ENCODE peak calls at places on chromosomes 12 and 14, in six cellular contexts. One of them, this sample, is unnamed.

GRCh38 chr14:87108726-87109125 is 884.3 kb downstream of the GALC start:
- DNase-seq in psoas muscle: no peak
- DNase-seq in H7: no peak
- DNase-seq in Caco-2: no peak
- DNase-seq in CD8-positive, alpha-beta memory T cell: no peak
- DNase-seq in AG10803: peak
- DNase-seq in this sample: peak

GRCh38 chr12:99436584-99436983 is 211.0 kb upstream of the GARIN6 start:
- DNase-seq in psoas muscle: no peak
- DNase-seq in H7: no peak
- DNase-seq in Caco-2: no peak
- DNase-seq in CD8-positive, alpha-beta memory T cell: no peak
- DNase-seq in AG10803: no peak
- DNase-seq in this sample: no peak

GRCh38 chr14:96297000-96297399 is 41.0 kb downstream of the BDKRB1 start:
- DNase-seq in psoas muscle: no peak
- DNase-seq in H7: no peak
- DNase-seq in Caco-2: no peak
- DNase-seq in CD8-positive, alpha-beta memory T cell: no peak
- DNase-seq in AG10803: peak
- DNase-seq in this sample: peak

GRCh38 chr12:93614917-93615596 is 42.6 kb downstream of the SOCS2 start:
- DNase-seq in psoas muscle: no peak
- DNase-seq in H7: no peak
- DNase-seq in Caco-2: peak
- DNase-seq in CD8-positive, alpha-beta memory T cell: no peak
- DNase-seq in AG10803: peak
- DNase-seq in this sample: no peak

GRCh38 chr14:36981832-36982528 is 190.4 kb downstream of the SLC25A21 start:
- DNase-seq in psoas muscle: no peak
- DNase-seq in H7: no peak
- DNase-seq in Caco-2: no peak
- DNase-seq in CD8-positive, alpha-beta memory T cell: no peak
- DNase-seq in AG10803: peak
- DNase-seq in this sample: no peak

GRCh38 chr12:130715996-130716917 is at the start of gene RIMBP2:
- DNase-seq in psoas muscle: no peak
- DNase-seq in H7: peak
- DNase-seq in Caco-2: no peak
- DNase-seq in CD8-positive, alpha-beta memory T cell: no peak
- DNase-seq in AG10803: peak
- DNase-seq in this sample: peak

GRCh38 chr12:6336079-6336858 is 5.6 kb downstream of the TNFRSF1A start:
- DNase-seq in psoas muscle: peak
- DNase-seq in H7: peak
- DNase-seq in Caco-2: peak
- DNase-seq in CD8-positive, alpha-beta memory T cell: peak
- DNase-seq in AG10803: peak
- DNase-seq in this sample: peak

GRCh38 chr14:49892301-49892635 is 614 bp upstream of the ARF6 start:
- DNase-seq in psoas muscle: no peak
- DNase-seq in H7: no peak
- DNase-seq in Caco-2: no peak
- DNase-seq in CD8-positive, alpha-beta memory T cell: peak
- DNase-seq in AG10803: peak
- DNase-seq in this sample: peak

GRCh38 chr12:116937640-116938039 is 26.9 kb downstream of the FBXW8 start:
- DNase-seq in psoas muscle: no peak
- DNase-seq in H7: no peak
- DNase-seq in Caco-2: no peak
- DNase-seq in CD8-positive, alpha-beta memory T cell: no peak
- DNase-seq in AG10803: no peak
- DNase-seq in this sample: no peak
- H3K4me3 ChIP-seq in psoas muscle: no peak
- H3K4me3 ChIP-seq in H7: no peak
- H3K4me3 ChIP-seq in Caco-2: no peak
- H3K4me3 ChIP-seq in CD8-positive, alpha-beta memory T cell: no peak
- H3K4me3 ChIP-seq in AG10803: no peak
- H3K4me3 ChIP-seq in this sample: no peak

GRCh38 chr12:78293039-78293686 is 462.5 kb downstream of the NAV3 start:
- DNase-seq in psoas muscle: no peak
- DNase-seq in H7: no peak
- DNase-seq in Caco-2: peak
- DNase-seq in CD8-positive, alpha-beta memory T cell: no peak
- DNase-seq in AG10803: peak
- DNase-seq in this sample: peak

DNA sequence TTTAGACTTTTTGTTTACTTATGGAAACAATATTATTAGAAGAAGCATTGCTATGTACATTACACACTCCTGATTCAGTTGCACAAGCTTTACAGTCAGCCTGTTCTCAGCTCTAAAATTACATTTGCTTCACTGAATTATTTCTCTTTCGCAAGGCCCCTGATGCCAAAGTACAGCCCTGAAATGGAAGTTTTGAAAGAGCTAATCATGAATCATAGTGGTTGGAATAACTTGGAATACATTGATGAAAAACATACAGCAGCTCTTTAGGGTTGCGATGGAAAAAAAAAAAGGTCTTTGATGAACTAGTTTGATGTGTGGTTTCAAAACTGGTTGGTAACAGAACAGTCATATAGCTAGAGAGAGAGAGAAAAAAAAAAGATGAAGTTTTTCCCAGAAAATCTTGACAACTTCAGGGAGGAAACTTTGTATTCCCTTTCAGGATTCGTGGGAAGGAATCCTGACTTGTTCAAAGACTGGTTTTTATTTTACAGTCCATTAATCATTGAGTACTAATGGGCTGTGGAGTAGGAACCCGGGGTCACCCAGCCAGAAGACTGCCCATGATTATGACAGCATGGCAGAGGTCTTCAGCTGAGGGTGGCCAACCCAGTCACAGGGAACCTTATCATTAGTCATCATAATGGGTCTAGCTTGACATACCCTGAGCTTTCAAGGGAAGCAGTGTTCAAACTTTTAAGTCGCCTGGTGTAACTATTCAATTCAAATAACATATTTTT is 460.1 kb downstream of the NAV3 start:
- DNase-seq in psoas muscle: no peak
- DNase-seq in H7: no peak
- DNase-seq in Caco-2: no peak
- DNase-seq in CD8-positive, alpha-beta memory T cell: no peak
- DNase-seq in AG10803: peak
- DNase-seq in this sample: peak
- H3K4me3 ChIP-seq in psoas muscle: no peak
- H3K4me3 ChIP-seq in H7: no peak
- H3K4me3 ChIP-seq in Caco-2: no peak
- H3K4me3 ChIP-seq in CD8-positive, alpha-beta memory T cell: no peak
- H3K4me3 ChIP-seq in AG10803: no peak
- H3K4me3 ChIP-seq in this sample: no peak

GRCh38 chr12:27974735-27975221 is 2.2 kb upstream of the PTHLH start:
- DNase-seq in psoas muscle: no peak
- DNase-seq in H7: peak
- DNase-seq in Caco-2: no peak
- DNase-seq in CD8-positive, alpha-beta memory T cell: no peak
- DNase-seq in AG10803: no peak
- DNase-seq in this sample: no peak

GRCh38 chr12:27972721-27973120 is at the start of gene PTHLH:
- DNase-seq in psoas muscle: no peak
- DNase-seq in H7: no peak
- DNase-seq in Caco-2: no peak
- DNase-seq in CD8-positive, alpha-beta memory T cell: no peak
- DNase-seq in AG10803: no peak
- DNase-seq in this sample: no peak

GRCh38 chr12:27973487-27973890 is 956 bp upstream of the PTHLH start:
- DNase-seq in psoas muscle: no peak
- DNase-seq in H7: peak
- DNase-seq in Caco-2: no peak
- DNase-seq in CD8-positive, alpha-beta memory T cell: no peak
- DNase-seq in AG10803: no peak
- DNase-seq in this sample: no peak

GRCh38 chr12:27979145-27979544 is 6.6 kb upstream of the PTHLH start:
- DNase-seq in psoas muscle: no peak
- DNase-seq in H7: no peak
- DNase-seq in Caco-2: no peak
- DNase-seq in CD8-positive, alpha-beta memory T cell: no peak
- DNase-seq in AG10803: peak
- DNase-seq in this sample: no peak

DNA sequence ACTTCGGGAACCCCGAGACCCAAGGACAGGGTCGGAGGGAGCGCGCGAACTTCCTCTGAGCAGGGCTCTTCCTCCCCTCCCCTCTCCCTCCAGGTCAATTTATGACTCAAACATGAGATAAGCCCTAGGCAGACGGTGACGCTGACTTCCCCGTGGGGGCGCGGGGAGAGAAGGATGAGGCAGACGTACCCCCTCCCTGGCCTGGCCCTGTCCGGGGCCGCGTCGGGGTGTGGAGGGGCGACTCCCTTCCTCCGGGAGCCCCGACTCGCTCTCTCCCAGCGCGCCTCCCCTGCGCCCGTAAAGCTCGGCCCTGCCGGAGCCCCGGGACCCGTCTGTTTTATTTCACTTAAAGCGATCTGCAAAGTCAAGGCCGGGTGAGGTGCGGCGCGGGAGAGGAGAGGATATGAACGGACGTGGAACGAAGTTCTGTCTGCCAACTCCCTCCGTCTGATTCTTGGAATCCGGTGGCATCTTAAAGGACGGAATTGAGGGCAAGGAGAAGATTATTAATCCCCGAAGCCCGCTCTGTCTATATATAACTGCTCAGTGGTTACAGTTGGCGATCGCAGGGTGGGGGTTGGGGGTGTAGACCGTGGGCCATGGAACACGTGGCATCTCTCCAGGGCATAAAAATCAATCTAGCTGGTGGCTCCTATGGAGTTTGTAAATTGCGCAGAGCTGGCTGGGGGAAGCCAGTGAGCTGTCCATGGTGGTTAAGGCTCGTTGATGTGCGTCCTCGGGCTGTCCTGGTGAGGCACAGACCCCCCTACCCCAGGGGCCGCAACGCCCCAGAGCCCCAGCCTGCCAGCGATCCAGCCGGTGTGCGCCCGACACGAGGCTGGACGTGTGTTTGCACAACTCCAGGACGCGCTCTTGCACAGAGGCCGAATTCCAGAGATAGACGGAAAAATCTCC is 2.9 kb upstream of the PTHLH start:
- DNase-seq in psoas muscle: peak
- DNase-seq in H7: peak
- DNase-seq in Caco-2: peak
- DNase-seq in CD8-positive, alpha-beta memory T cell: no peak
- DNase-seq in AG10803: peak
- DNase-seq in this sample: peak
- H3K4me3 ChIP-seq in psoas muscle: peak
- H3K4me3 ChIP-seq in H7: peak
- H3K4me3 ChIP-seq in Caco-2: peak
- H3K4me3 ChIP-seq in CD8-positive, alpha-beta memory T cell: no peak
- H3K4me3 ChIP-seq in AG10803: peak
- H3K4me3 ChIP-seq in this sample: peak

GRCh38 chr14:92651106-92651792 is 97.2 kb downstream of the LGMN start:
- DNase-seq in psoas muscle: peak
- DNase-seq in H7: peak
- DNase-seq in Caco-2: no peak
- DNase-seq in CD8-positive, alpha-beta memory T cell: peak
- DNase-seq in AG10803: no peak
- DNase-seq in this sample: no peak
- H3K4me3 ChIP-seq in psoas muscle: no peak
- H3K4me3 ChIP-seq in H7: no peak
- H3K4me3 ChIP-seq in Caco-2: no peak
- H3K4me3 ChIP-seq in CD8-positive, alpha-beta memory T cell: peak
- H3K4me3 ChIP-seq in AG10803: no peak
- H3K4me3 ChIP-seq in this sample: no peak

GRCh38 chr14:105528197-105528858 is 1.9 kb downstream of the TMEM121 start:
- DNase-seq in psoas muscle: peak
- DNase-seq in H7: peak
- DNase-seq in Caco-2: peak
- DNase-seq in CD8-positive, alpha-beta memory T cell: peak
- DNase-seq in AG10803: peak
- DNase-seq in this sample: peak

GRCh38 chr14:105529506-105530445 is 3.4 kb downstream of the TMEM121 start:
- DNase-seq in psoas muscle: no peak
- DNase-seq in H7: peak
- DNase-seq in Caco-2: no peak
- DNase-seq in CD8-positive, alpha-beta memory T cell: peak
- DNase-seq in AG10803: no peak
- DNase-seq in this sample: no peak

GRCh38 chr14:105530446-105531087 is 4.2 kb downstream of the TMEM121 start:
- DNase-seq in psoas muscle: no peak
- DNase-seq in H7: peak
- DNase-seq in Caco-2: no peak
- DNase-seq in CD8-positive, alpha-beta memory T cell: no peak
- DNase-seq in AG10803: no peak
- DNase-seq in this sample: no peak

GRCh38 chr14:105527381-105528196 is 1.2 kb downstream of the TMEM121 start:
- DNase-seq in psoas muscle: no peak
- DNase-seq in H7: no peak
- DNase-seq in Caco-2: no peak
- DNase-seq in CD8-positive, alpha-beta memory T cell: no peak
- DNase-seq in AG10803: no peak
- DNase-seq in this sample: no peak

GRCh38 chr14:105528859-105529505 is 2.6 kb downstream of the TMEM121 start:
- DNase-seq in psoas muscle: no peak
- DNase-seq in H7: no peak
- DNase-seq in Caco-2: no peak
- DNase-seq in CD8-positive, alpha-beta memory T cell: no peak
- DNase-seq in AG10803: no peak
- DNase-seq in this sample: peak
- H3K4me3 ChIP-seq in psoas muscle: peak
- H3K4me3 ChIP-seq in H7: no peak
- H3K4me3 ChIP-seq in Caco-2: no peak
- H3K4me3 ChIP-seq in CD8-positive, alpha-beta memory T cell: peak
- H3K4me3 ChIP-seq in AG10803: no peak
- H3K4me3 ChIP-seq in this sample: no peak

GRCh38 chr14:68627868-68628604 is 164.8 kb downstream of the ZFP36L1 start:
- DNase-seq in psoas muscle: no peak
- DNase-seq in H7: peak
- DNase-seq in Caco-2: peak
- DNase-seq in CD8-positive, alpha-beta memory T cell: peak
- DNase-seq in AG10803: no peak
- DNase-seq in this sample: peak
- H3K4me3 ChIP-seq in psoas muscle: no peak
- H3K4me3 ChIP-seq in H7: peak
- H3K4me3 ChIP-seq in Caco-2: peak
- H3K4me3 ChIP-seq in CD8-positive, alpha-beta memory T cell: peak
- H3K4me3 ChIP-seq in AG10803: no peak
- H3K4me3 ChIP-seq in this sample: no peak

This sample was measured in cardiac fibroblast.